ENCODE peak calls at places on chromosomes 4 and X, in five cellular contexts. A is HepG2, E is transverse colon, O is lower lobe of right lung, F is cardiac muscle cell. H is an unnamed sample.

GRCh38 chr4:41409095-41409494 is 128.9 kb upstream of the LIMCH1 start:
- DNase-seq in A (no peak), E (no peak), O (no peak), F (no peak), H (no peak)

GRCh38 chrX:149493567-149494562 is 11.2 kb downstream of the IDS start:
- DNase-seq in A (no peak), E (peak; percentile 18), O (no peak), F (no peak), H (no peak)

GRCh38 chrX:38669425-38669824 is 108.1 kb downstream of the TSPAN7 start:
- DNase-seq in A (no peak), E (no peak), O (no peak), F (no peak), H (no peak)

GRCh38 chrX:123876177-123876576 is 16.3 kb downstream of the XIAP start:
- DNase-seq in A (no peak), E (no peak), O (no peak), F (no peak), H (no peak)

GRCh38 chr4:143511906-143512305 is 1.6 kb upstream of the SMARCA5 start:
- DNase-seq in A (no peak), E (no peak), O (no peak), F (no peak), H (no peak)

GRCh38 chrX:153651540-153652079 is 4.6 kb downstream of the DUSP9 start:
- DNase-seq in A (peak; percentile 65), E (no peak), O (no peak), F (no peak), H (no peak)

GRCh38 chr4:89829470-89830138 is 7.4 kb downstream of the SNCA start:
- DNase-seq in A (peak; percentile 20), E (peak; percentile 10), O (peak; percentile 63), F (peak; percentile 87), H (peak; percentile 4)

GRCh38 chr4:81512945-81513584 is 41.4 kb upstream of the RASGEF1B start:
- DNase-seq in A (no peak), E (no peak), O (no peak), F (no peak), H (no peak)

GRCh38 chr4:8745828-8746225 is 125.8 kb downstream of the HMX1 start:
- DNase-seq in A (no peak), E (no peak), O (peak; percentile 28), F (no peak), H (no peak)

GRCh38 chr4:11640584-11640983 is 211.9 kb upstream of the HS3ST1 start:
- DNase-seq in A (no peak), E (no peak), O (no peak), F (no peak), H (no peak)

GRCh38 chr4:183348706-183349659 is 26.8 kb upstream of the CLDN24 start:
- DNase-seq in A (no peak), E (no peak), O (no peak), F (peak; percentile 83), H (peak; percentile 84)

GRCh38 chr4:154456889-154457288 is 34.7 kb downstream of the DCHS2 start:
- DNase-seq in A (no peak), E (no peak), O (no peak), F (no peak), H (no peak)

GRCh38 chr4:72791054-72791453 is 222.0 kb upstream of the ADAMTS3 start:
- DNase-seq in A (no peak), E (no peak), O (no peak), F (no peak), H (no peak)

GRCh38 chrX:2628751-2629315 is 62.3 kb upstream of the CD99 start:
- DNase-seq in A (peak; percentile 52), E (no peak), O (no peak), F (no peak), H (no peak)

GRCh38 chr4:188905248-188905647 is 766.0 kb downstream of the TRIML1 start:
- DNase-seq in A (no peak), E (no peak), O (no peak), F (no peak), H (no peak)

GRCh38 chr4:24260922-24261581 is 323.3 kb downstream of the DHX15 start:
- DNase-seq in A (no peak), E (no peak), O (no peak), F (no peak), H (no peak)

GRCh38 chr4:185839770-185840169 is 27.8 kb upstream of the SORBS2 start:
- DNase-seq in A (no peak), E (no peak), O (no peak), F (no peak), H (peak; percentile 74)

GRCh38 chrX:130179579-130180215 is 7.9 kb downstream of the RAB33A start:
- DNase-seq in A (no peak), E (no peak), O (no peak), F (peak; percentile 48), H (no peak)

GRCh38 chr4:96455045-96455720 is 615.3 kb downstream of the PDHA2 start:
- DNase-seq in A (no peak), E (no peak), O (no peak), F (no peak), H (no peak)

GRCh38 chr4:73589887-73590801 is 30.1 kb downstream of the RASSF6 start:
- DNase-seq in A (no peak), E (no peak), O (no peak), F (peak; percentile 47), H (no peak)

GRCh38 chr4:90996813-90997212 is 869.6 kb downstream of the CCSER1 start:
- DNase-seq in A (no peak), E (no peak), O (no peak), F (no peak), H (no peak)

GRCh38 chr4:158094413-158095110 is 78.3 kb downstream of the GASK1B start:
- DNase-seq in A (peak; percentile 61), E (no peak), O (no peak), F (peak; percentile 45), H (peak; percentile 78)
- H3K4me3 ChIP-seq in A (no peak overlapping the region), E (no peak overlapping the region), O (no peak overlapping the region), F (no peak overlapping the region), H (no peak overlapping the region)

GRCh38 chr4:58807843-58808605 is 1697.8 kb upstream of the IGFBP7 start:
- DNase-seq in A (no peak), E (no peak), O (no peak), F (no peak), H (no peak)
- TF ChIP-seq CTCF in A (no peak), E (no peak), O (no peak), F (no peak), H (no peak)

DNA sequence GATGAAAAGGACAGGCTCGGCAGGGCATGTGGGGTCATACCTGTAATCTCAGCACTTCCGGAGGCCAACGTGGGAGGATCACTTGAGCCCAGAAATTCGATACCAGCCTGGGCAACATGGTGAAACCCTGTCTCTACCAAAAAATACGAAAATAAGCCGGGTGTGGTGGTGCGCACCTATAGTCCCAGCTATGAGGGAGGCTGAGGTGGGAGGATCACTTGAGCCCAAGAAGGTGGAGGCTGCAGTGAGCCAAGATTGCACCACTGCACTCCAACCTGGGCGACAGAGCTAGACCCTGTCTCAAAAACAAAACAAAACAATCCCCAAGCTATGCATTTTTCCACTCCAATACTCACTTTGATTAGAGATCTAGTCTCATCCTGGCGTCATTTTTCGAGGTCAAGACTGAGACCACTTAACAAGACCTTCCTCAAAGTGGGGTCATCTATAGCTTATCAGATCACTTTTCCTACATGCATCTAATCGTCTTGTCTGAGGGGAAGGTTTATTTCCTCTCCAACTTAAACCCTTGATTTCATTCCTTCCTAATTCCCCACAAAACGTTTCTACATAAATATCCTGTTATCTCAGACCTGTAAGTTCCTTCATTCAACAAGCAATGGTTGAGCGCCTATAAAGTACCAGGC is 1.3 kb downstream of the NKAP start:
- DNase-seq in A (no peak), E (no peak), O (no peak), F (no peak), H (no peak)
- H3K4me3 ChIP-seq in A (peak overlapping the region; percentile 67), E (peak overlapping the region; percentile 60), O (peak overlapping the region; percentile 76), F (peak overlapping the region; percentile 68), H (peak overlapping the region; percentile 75)

DNA sequence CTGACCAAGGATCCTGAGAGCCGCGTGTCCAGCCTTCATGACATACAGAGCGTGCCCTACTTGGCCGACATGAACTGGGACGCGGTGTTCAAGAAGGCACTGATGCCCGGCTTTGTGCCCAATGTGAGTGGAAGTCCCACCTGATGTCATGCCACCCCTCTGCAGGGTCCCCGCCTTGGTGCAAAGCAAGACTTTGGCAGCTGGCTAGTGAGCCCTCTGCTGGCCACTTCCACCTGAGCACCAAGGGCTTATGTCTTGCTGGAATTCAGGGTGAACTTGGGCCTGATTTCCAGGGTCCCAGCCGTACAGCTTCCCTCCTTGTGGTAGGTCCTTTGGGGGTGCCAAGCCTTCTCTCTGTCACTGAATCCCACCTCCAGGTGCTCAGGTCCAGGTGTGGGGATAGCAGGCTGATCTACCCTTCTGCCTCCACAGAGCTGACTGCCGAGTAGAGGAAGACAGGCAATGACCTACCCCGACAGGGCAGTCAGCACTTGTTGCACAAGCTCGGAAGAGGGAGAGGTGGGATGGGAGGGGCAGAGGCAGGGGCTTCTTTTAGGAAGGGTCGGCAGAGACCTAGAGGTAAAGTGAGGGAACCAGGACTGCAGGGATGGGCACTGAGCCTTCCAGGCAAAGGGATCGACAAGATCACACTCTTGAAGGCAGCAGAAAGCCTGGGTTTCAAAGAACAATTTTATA is 248.1 kb downstream of the EVC2 start:
- DNase-seq in A (peak; percentile 13), E (no peak), O (no peak), F (peak; percentile 40), H (peak; percentile 18)
- TF ChIP-seq CTCF in A (peak; percentile 73), E (peak; percentile 37), O (peak; percentile 35), F (peak; percentile 70), H (peak; percentile 78)